ENCODE peak calls at places on chromosomes 13 and 19, in six cellular contexts. N, X, B, Q, R and D are unnamed samples.
A peak's percentile ranks its signal among the peaks of the same experiment; 100 is the strongest.

GRCh38 chr13:26254583-26255102 is 714 bp downstream of the CDK8 start:
- DNase-seq in B (peak; percentile 17), N (peak; percentile 93), R (no peak), X (no peak), Q (peak; percentile 71), D (peak; percentile 54)

GRCh38 chr19:45340899-45341453 is 426 bp downstream of the KLC3 start:
- DNase-seq in Q (no peak), B (no peak), N (no peak), R (no peak), X (no peak), D (no peak)

GRCh38 chr13:107554355-107554905 is 660.9 kb downstream of the LIG4 start:
- DNase-seq in Q (no peak), N (no peak), R (no peak), X (no peak), B (no peak), D (no peak)

GRCh38 chr13:81658598-81659370 is 1317.9 kb upstream of the SPRY2 start:
- DNase-seq in X (no peak), R (no peak), Q (no peak), N (no peak), B (no peak), D (no peak)

GRCh38 chr13:109699628-109700071 is 86.7 kb downstream of the IRS2 start:
- DNase-seq in B (no peak), X (no peak), R (no peak), Q (no peak), N (no peak), D (no peak)

GRCh38 chr19:341386-342127 is 3.0 kb downstream of the MIER2 start:
- DNase-seq in Q (no peak), R (no peak), B (no peak), X (no peak), N (peak; percentile 64), D (no peak)

GRCh38 chr19:10292789-10293636 is 3.3 kb downstream of the ICAM5 start:
- DNase-seq in N (no peak), B (no peak), Q (no peak), X (no peak), R (no peak), D (no peak)

GRCh38 chr19:38310279-38310670 is 5.5 kb downstream of the YIF1B start:
- DNase-seq in X (no peak), B (no peak), N (no peak), Q (no peak), R (no peak), D (no peak)

GRCh38 chr13:67042556-67042955 is 187.6 kb downstream of the PCDH9 start:
- DNase-seq in X (no peak), N (no peak), Q (no peak), R (no peak), B (no peak), D (no peak)

GRCh38 chr13:46492946-46493345 is 60.0 kb upstream of the LRCH1 start:
- DNase-seq in N (no peak), Q (peak; percentile 70), R (no peak), B (no peak), X (no peak), D (peak; percentile 29)

GRCh38 chr13:82257790-82258507 is 1624.3 kb downstream of the SLITRK1 start:
- DNase-seq in B (no peak), N (no peak), Q (no peak), R (no peak), X (no peak), D (no peak)

GRCh38 chr13:81116461-81117282 is 775.7 kb upstream of the SPRY2 start:
- DNase-seq in X (no peak), N (no peak), Q (no peak), R (no peak), B (no peak), D (no peak)

GRCh38 chr19:48639483-48640375 is 2.5 kb upstream of the DBP start:
- DNase-seq in N (peak; percentile 82), X (no peak), Q (no peak), B (no peak), R (no peak), D (no peak)

GRCh38 chr13:28568286-28568685 is 73.4 kb upstream of the FLT1 start:
- DNase-seq in N (no peak), X (peak; percentile 23), Q (peak; percentile 37), R (no peak), B (peak; percentile 32), D (peak; percentile 77)

GRCh38 chr13:83215627-83216026 is 666.6 kb downstream of the SLITRK1 start:
- DNase-seq in R (no peak), X (peak; percentile 42), N (no peak), B (no peak), Q (no peak), D (no peak)

DNA sequence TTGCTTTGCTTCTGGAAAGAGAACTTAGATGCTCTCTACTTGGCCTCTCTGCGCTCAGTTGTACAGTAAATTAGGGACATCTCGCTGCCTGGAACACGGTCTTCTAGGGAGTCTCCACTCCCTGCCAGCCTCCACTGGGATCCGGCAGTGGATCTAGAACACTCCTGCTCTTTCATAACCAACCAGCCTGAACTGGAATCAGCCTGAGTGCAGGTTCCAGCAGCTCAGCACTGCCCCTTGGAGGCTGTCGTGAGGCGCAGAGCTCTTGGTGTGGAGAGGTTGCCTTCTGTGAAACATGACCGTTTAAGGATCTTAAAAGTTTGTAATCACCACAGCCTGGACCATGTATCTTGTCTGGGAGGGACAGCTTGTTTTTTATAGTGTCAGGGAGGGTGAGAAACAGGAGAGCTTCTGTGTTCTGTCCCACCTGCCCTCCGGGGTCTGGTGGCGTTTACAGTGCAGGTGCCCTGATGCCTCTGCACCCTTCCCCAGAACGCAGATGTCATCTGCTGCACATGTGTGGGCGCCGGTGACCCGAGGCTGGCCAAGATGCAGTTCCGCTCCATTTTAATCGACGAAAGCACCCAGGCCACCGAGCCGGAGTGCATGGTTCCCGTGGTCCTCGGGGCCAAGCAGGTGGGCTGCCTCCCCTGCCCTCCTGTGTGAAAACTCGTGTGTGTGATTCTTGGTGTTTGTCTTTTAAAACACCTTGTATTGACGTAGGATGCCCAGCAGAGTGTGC is 24.8 kb downstream of the UPF1 start:
- DNase-seq in Q (peak; percentile 55), N (no peak), X (no peak), B (no peak), R (no peak), D (no peak)
- TF ChIP-seq CTCF in Q (peak; percentile 43), N (no peak), X (peak; percentile 50), B (no peak), R (no peak), D (no peak)

DNA sequence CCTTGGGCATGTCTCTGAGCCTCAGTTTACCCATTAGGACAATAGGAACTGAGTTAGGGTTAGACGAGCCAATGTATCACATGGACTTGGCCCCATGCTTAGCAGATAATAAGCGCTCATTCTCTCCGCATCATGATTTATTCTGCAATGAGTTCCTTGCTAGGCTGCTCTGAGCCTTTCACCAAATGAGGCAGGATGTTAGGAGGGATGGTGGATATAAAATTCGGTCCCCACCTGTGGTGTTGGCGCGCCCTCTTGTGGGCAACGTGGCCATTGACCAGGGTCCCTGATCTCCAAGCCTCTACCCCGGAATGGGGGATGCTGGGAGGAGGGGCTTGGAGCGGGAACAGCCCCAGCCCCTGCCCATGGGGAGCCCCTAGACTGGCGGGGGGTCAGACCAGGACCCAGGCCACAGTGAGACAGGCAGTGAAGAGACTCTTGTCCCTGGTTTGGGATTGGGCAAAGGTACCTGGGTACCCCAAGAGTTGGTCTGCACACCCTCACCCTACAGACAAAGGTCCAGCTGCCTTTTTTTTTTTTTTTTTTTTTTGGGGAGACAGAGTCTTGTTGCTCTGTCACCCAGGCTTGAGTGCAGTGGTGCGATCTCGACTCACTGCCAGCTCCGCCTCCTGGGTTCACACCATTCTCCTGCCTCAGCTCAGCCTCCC is 43.9 kb downstream of the CERS4 start:
- DNase-seq in B (peak; percentile 78), R (peak; percentile 76), X (peak; percentile 38), N (peak; percentile 95), Q (peak; percentile 87), D (peak; percentile 84)
- TF ChIP-seq CTCF in B (peak; percentile 80), R (peak; percentile 97), X (peak; percentile 99), N (peak; percentile 96), Q (peak; percentile 88), D (peak; percentile 97)

DNA sequence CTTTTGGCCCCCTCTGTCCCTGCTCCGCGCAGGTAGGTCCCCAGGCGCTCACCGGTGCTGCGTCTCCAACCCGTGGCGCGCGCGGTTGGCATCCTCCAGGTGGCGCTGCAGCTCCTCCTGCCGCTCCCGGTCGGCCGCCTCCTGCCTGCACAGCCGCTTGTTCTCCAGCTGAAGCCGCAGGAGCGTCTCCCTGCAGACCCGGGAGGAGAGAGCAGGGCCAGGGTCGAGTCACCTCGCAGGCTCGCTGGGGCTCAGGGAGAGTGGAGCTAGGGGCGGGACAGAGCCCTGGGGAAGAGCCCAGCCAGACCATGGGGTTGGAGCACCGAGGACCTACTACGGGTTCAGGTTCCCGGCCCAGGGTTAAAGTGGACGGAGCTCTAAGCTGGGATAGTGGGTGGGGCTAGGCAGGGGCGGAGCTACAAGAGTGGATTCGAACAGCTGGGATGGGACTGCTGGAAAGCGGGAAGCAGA is 9.3 kb downstream of the HOOK2 start:
- DNase-seq in X (peak; percentile 45), Q (peak; percentile 85), N (peak; percentile 93), B (no peak), R (peak; percentile 57), D (peak; percentile 91)
- TF ChIP-seq CTCF in X (peak; percentile 77), Q (peak; percentile 63), N (peak; percentile 84), B (peak; percentile 33), R (peak; percentile 97), D (peak; percentile 83)

DNA sequence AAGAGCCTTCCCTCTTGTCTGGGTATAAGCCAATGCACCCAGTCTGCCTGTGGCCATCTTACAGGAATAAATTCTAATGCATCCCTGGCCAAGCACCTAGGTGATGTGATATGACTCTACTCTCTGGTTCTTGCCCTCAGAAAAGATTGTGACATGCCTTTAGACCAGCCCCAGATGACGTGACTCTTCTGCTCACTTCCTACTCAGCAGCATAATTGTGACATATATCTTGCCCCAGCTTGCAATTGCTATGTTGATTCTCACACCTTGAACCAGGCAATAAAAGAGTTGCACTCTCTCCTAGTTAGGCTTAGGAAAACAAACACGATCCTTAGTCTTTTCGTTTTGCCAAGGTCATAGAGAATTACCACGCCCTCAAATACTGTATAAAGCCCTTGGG is 13.3 kb upstream of the ZNF726 start:
- DNase-seq in R (no peak), Q (no peak), N (no peak), X (no peak), B (no peak), D (no peak)
- TF ChIP-seq CTCF in R (no peak), Q (no peak), N (no peak), X (no peak), B (no peak), D (no peak)

GRCh38 chr13:90258129-90258528 is 1089.4 kb upstream of the MIR17HG start:
- DNase-seq in B (no peak), Q (no peak), N (no peak), X (no peak), R (no peak), D (no peak)

GRCh38 chr13:90254437-90254836 is 1093.0 kb upstream of the MIR17HG start:
- DNase-seq in X (no peak), B (no peak), Q (no peak), N (no peak), R (no peak), D (no peak)

GRCh38 chr13:90256746-90257145 is 1090.7 kb upstream of the MIR17HG start:
- DNase-seq in B (no peak), N (no peak), Q (no peak), X (no peak), R (no peak), D (no peak)

DNA sequence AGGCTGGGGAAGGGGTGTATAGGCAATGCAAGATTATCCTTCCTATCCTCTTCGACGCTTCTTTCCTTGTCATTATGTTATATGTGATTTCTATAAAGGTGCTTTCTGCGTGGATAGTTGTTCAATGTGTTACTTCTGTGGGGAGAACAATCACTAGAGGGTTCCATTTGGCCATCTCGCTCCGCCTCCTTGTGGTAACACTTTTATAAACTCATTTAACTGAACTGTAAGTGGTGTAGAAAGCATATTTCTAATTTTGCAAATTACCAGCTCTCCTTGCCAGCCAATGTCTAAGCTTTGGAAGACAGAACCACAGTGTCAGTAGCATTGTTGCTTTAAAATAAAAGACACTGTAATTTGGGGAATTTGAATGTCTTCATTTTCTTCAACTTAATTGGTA is 1093.7 kb upstream of the MIR17HG start:
- DNase-seq in N (no peak), Q (no peak), X (no peak), R (no peak), B (no peak), D (no peak)
- TF ChIP-seq CTCF in N (no peak), Q (no peak), X (no peak), R (no peak), B (no peak), D (no peak)